ENCODE peak calls at places on chromosomes 5 and 9, in four cellular contexts. J is BJ, B is EL, G is posterior vena cava. A is an unnamed sample.

GRCh38 chr5:129960831-129961230 is 56.6 kb downstream of the CHSY3 start:
- DNase-seq in G (no peak), B (no peak), J (no peak), A (no peak)

GRCh38 chr9:91992636-91993035 is 42.6 kb upstream of the ROR2 start:
- DNase-seq in J (peak; percentile 97), B (peak; percentile 83), G (no peak), A (peak; percentile 93)

GRCh38 chr9:93132946-93133640 is 958 bp downstream of the NINJ1 start:
- DNase-seq in B (peak; percentile 58), G (peak; percentile 83), J (no peak), A (no peak)

GRCh38 chr5:158695595-158696330 is 404.0 kb downstream of the EBF1 start:
- DNase-seq in J (peak; percentile 31), G (peak; percentile 93), B (peak; percentile 83), A (peak; percentile 90)

GRCh38 chr9:122383992-122384461 is 13.2 kb downstream of the PTGS1 start:
- DNase-seq in G (peak; percentile 84), J (peak; percentile 46), B (peak; percentile 93), A (no peak)

GRCh38 chr5:125499969-125500368 is 753.5 kb upstream of the ZNF608 start:
- DNase-seq in G (no peak), B (no peak), J (no peak), A (no peak)

GRCh38 chr5:138725885-138726457 is 27.3 kb upstream of the CTNNA1 start:
- DNase-seq in B (peak; percentile 39), G (no peak), J (no peak), A (no peak)

GRCh38 chr5:73764586-73764985 is 138.6 kb downstream of the ARHGEF28 start:
- DNase-seq in G (no peak), J (peak; percentile 22), B (peak; percentile 90), A (peak; percentile 8)

GRCh38 chr5:3428355-3428754 is 167.3 kb upstream of the IRX1 start:
- DNase-seq in B (no peak), G (peak; percentile 65), J (no peak), A (no peak)

GRCh38 chr5:127210082-127210481 is 80.5 kb upstream of the MEGF10 start:
- DNase-seq in J (no peak), B (no peak), G (no peak), A (no peak)

GRCh38 chr5:9658726-9659125 is 28.6 kb upstream of the TAS2R1 start:
- DNase-seq in B (peak; percentile 11), G (no peak), J (peak; percentile 86), A (peak; percentile 78)

GRCh38 chr9:124450241-124450924 is at the start of gene ADGRD2:
- DNase-seq in B (peak; percentile 55), G (peak; percentile 71), J (no peak), A (no peak)

GRCh38 chr9:127664678-127665507 is 41.9 kb upstream of the CFAP157 start:
- DNase-seq in B (no peak), G (no peak), J (peak; percentile 39), A (peak; percentile 28)

A was measured in AG09309.